ENCODE peak calls at places on chromosomes 16 and 17, in six cellular contexts. One of them, this sample, is unnamed.

GRCh38 chr17:62781826-62782225 is 26.3 kb downstream of the MARCHF10 start:
- DNase-seq in iPS-NIHi11: no peak
- DNase-seq in astrocyte of the spinal cord: no peak
- DNase-seq in activated effector memory CD4-positive, alpha-beta T cell treated with anti-CD3 and anti-CD28 coated beads, Interleukin-2, amount 50 U/mL, for 16 hours: no peak
- DNase-seq in activated CD4-positive, CD25-positive, alpha-beta regulatory T cell: no peak
- DNase-seq in activated naive CD4-positive, alpha-beta T cell treated with anti-CD3 and anti-CD28 coated beads for 36 hours: no peak
- DNase-seq in this sample: no peak

GRCh38 chr16:69283851-69284250 is 27.3 kb upstream of the VPS4A start:
- DNase-seq in iPS-NIHi11: no peak
- DNase-seq in activated naive CD4-positive, alpha-beta T cell treated with anti-CD3 and anti-CD28 coated beads for 36 hours: no peak
- DNase-seq in activated CD4-positive, CD25-positive, alpha-beta regulatory T cell: no peak
- DNase-seq in activated effector memory CD4-positive, alpha-beta T cell treated with anti-CD3 and anti-CD28 coated beads, Interleukin-2, amount 50 U/mL, for 16 hours: no peak
- DNase-seq in astrocyte of the spinal cord: no peak
- DNase-seq in this sample: no peak

GRCh38 chr16:27991876-27992275 is 71.6 kb downstream of the GSG1L start:
- DNase-seq in activated effector memory CD4-positive, alpha-beta T cell treated with anti-CD3 and anti-CD28 coated beads, Interleukin-2, amount 50 U/mL, for 16 hours: peak
- DNase-seq in iPS-NIHi11: no peak
- DNase-seq in astrocyte of the spinal cord: no peak
- DNase-seq in activated CD4-positive, CD25-positive, alpha-beta regulatory T cell: no peak
- DNase-seq in activated naive CD4-positive, alpha-beta T cell treated with anti-CD3 and anti-CD28 coated beads for 36 hours: no peak
- DNase-seq in this sample: no peak

GRCh38 chr16:84303023-84303422 is 8.3 kb downstream of the WFDC1 start:
- DNase-seq in activated effector memory CD4-positive, alpha-beta T cell treated with anti-CD3 and anti-CD28 coated beads, Interleukin-2, amount 50 U/mL, for 16 hours: no peak
- DNase-seq in astrocyte of the spinal cord: peak
- DNase-seq in activated CD4-positive, CD25-positive, alpha-beta regulatory T cell: no peak
- DNase-seq in activated naive CD4-positive, alpha-beta T cell treated with anti-CD3 and anti-CD28 coated beads for 36 hours: no peak
- DNase-seq in iPS-NIHi11: no peak
- DNase-seq in this sample: no peak

GRCh38 chr17:42279776-42280630 is 3.8 kb upstream of the STAT5B start:
- DNase-seq in activated CD4-positive, CD25-positive, alpha-beta regulatory T cell: no peak
- DNase-seq in iPS-NIHi11: no peak
- DNase-seq in activated effector memory CD4-positive, alpha-beta T cell treated with anti-CD3 and anti-CD28 coated beads, Interleukin-2, amount 50 U/mL, for 16 hours: peak
- DNase-seq in astrocyte of the spinal cord: no peak
- DNase-seq in activated naive CD4-positive, alpha-beta T cell treated with anti-CD3 and anti-CD28 coated beads for 36 hours: peak
- DNase-seq in this sample: no peak

GRCh38 chr17:74161501-74161850 is 42.0 kb upstream of the RPL38 start:
- DNase-seq in iPS-NIHi11: no peak
- DNase-seq in activated CD4-positive, CD25-positive, alpha-beta regulatory T cell: no peak
- DNase-seq in astrocyte of the spinal cord: no peak
- DNase-seq in activated effector memory CD4-positive, alpha-beta T cell treated with anti-CD3 and anti-CD28 coated beads, Interleukin-2, amount 50 U/mL, for 16 hours: no peak
- DNase-seq in activated naive CD4-positive, alpha-beta T cell treated with anti-CD3 and anti-CD28 coated beads for 36 hours: no peak
- DNase-seq in this sample: no peak

GRCh38 chr16:17965131-17965530 is 371.4 kb downstream of the NPIPA8 start:
- DNase-seq in activated naive CD4-positive, alpha-beta T cell treated with anti-CD3 and anti-CD28 coated beads for 36 hours: no peak
- DNase-seq in iPS-NIHi11: no peak
- DNase-seq in astrocyte of the spinal cord: no peak
- DNase-seq in activated CD4-positive, CD25-positive, alpha-beta regulatory T cell: no peak
- DNase-seq in activated effector memory CD4-positive, alpha-beta T cell treated with anti-CD3 and anti-CD28 coated beads, Interleukin-2, amount 50 U/mL, for 16 hours: no peak
- DNase-seq in this sample: no peak

GRCh38 chr17:9256944-9257629 is 235.8 kb downstream of the NTN1 start:
- DNase-seq in activated effector memory CD4-positive, alpha-beta T cell treated with anti-CD3 and anti-CD28 coated beads, Interleukin-2, amount 50 U/mL, for 16 hours: no peak
- DNase-seq in astrocyte of the spinal cord: peak
- DNase-seq in activated CD4-positive, CD25-positive, alpha-beta regulatory T cell: no peak
- DNase-seq in activated naive CD4-positive, alpha-beta T cell treated with anti-CD3 and anti-CD28 coated beads for 36 hours: no peak
- DNase-seq in iPS-NIHi11: no peak
- DNase-seq in this sample: no peak

GRCh38 chr16:11400076-11400475 is 54.8 kb downstream of the RMI2 start:
- DNase-seq in activated effector memory CD4-positive, alpha-beta T cell treated with anti-CD3 and anti-CD28 coated beads, Interleukin-2, amount 50 U/mL, for 16 hours: no peak
- DNase-seq in astrocyte of the spinal cord: no peak
- DNase-seq in iPS-NIHi11: no peak
- DNase-seq in activated naive CD4-positive, alpha-beta T cell treated with anti-CD3 and anti-CD28 coated beads for 36 hours: no peak
- DNase-seq in activated CD4-positive, CD25-positive, alpha-beta regulatory T cell: no peak
- DNase-seq in this sample: no peak

GRCh38 chr16:13835935-13836334 is 84.0 kb upstream of the ERCC4 start:
- DNase-seq in activated CD4-positive, CD25-positive, alpha-beta regulatory T cell: no peak
- DNase-seq in activated effector memory CD4-positive, alpha-beta T cell treated with anti-CD3 and anti-CD28 coated beads, Interleukin-2, amount 50 U/mL, for 16 hours: no peak
- DNase-seq in iPS-NIHi11: no peak
- DNase-seq in activated naive CD4-positive, alpha-beta T cell treated with anti-CD3 and anti-CD28 coated beads for 36 hours: no peak
- DNase-seq in astrocyte of the spinal cord: no peak
- DNase-seq in this sample: no peak

GRCh38 chr16:57284206-57284951 is at the start of gene PLLP:
- DNase-seq in iPS-NIHi11: peak
- DNase-seq in activated naive CD4-positive, alpha-beta T cell treated with anti-CD3 and anti-CD28 coated beads for 36 hours: peak
- DNase-seq in activated CD4-positive, CD25-positive, alpha-beta regulatory T cell: no peak
- DNase-seq in astrocyte of the spinal cord: no peak
- DNase-seq in activated effector memory CD4-positive, alpha-beta T cell treated with anti-CD3 and anti-CD28 coated beads, Interleukin-2, amount 50 U/mL, for 16 hours: peak
- DNase-seq in this sample: no peak

GRCh38 chr16:85612191-85612800 is 826 bp upstream of the GSE1 start:
- DNase-seq in activated CD4-positive, CD25-positive, alpha-beta regulatory T cell: no peak
- DNase-seq in astrocyte of the spinal cord: peak
- DNase-seq in activated naive CD4-positive, alpha-beta T cell treated with anti-CD3 and anti-CD28 coated beads for 36 hours: peak
- DNase-seq in iPS-NIHi11: peak
- DNase-seq in activated effector memory CD4-positive, alpha-beta T cell treated with anti-CD3 and anti-CD28 coated beads, Interleukin-2, amount 50 U/mL, for 16 hours: peak
- DNase-seq in this sample: peak

GRCh38 chr16:1154887-1155331 is 2.0 kb downstream of the CACNA1H start:
- DNase-seq in activated CD4-positive, CD25-positive, alpha-beta regulatory T cell: no peak
- DNase-seq in astrocyte of the spinal cord: no peak
- DNase-seq in iPS-NIHi11: no peak
- DNase-seq in activated naive CD4-positive, alpha-beta T cell treated with anti-CD3 and anti-CD28 coated beads for 36 hours: no peak
- DNase-seq in activated effector memory CD4-positive, alpha-beta T cell treated with anti-CD3 and anti-CD28 coated beads, Interleukin-2, amount 50 U/mL, for 16 hours: no peak
- DNase-seq in this sample: no peak

GRCh38 chr16:106623-107324 is 28.7 kb downstream of the MPG start:
- DNase-seq in activated naive CD4-positive, alpha-beta T cell treated with anti-CD3 and anti-CD28 coated beads for 36 hours: peak
- DNase-seq in activated CD4-positive, CD25-positive, alpha-beta regulatory T cell: peak
- DNase-seq in astrocyte of the spinal cord: peak
- DNase-seq in activated effector memory CD4-positive, alpha-beta T cell treated with anti-CD3 and anti-CD28 coated beads, Interleukin-2, amount 50 U/mL, for 16 hours: peak
- DNase-seq in iPS-NIHi11: peak
- DNase-seq in this sample: no peak

GRCh38 chr17:36641331-36641876 is 40.0 kb downstream of the MRM1 start:
- DNase-seq in activated effector memory CD4-positive, alpha-beta T cell treated with anti-CD3 and anti-CD28 coated beads, Interleukin-2, amount 50 U/mL, for 16 hours: no peak
- DNase-seq in iPS-NIHi11: peak
- DNase-seq in activated naive CD4-positive, alpha-beta T cell treated with anti-CD3 and anti-CD28 coated beads for 36 hours: no peak
- DNase-seq in astrocyte of the spinal cord: no peak
- DNase-seq in activated CD4-positive, CD25-positive, alpha-beta regulatory T cell: no peak
- DNase-seq in this sample: no peak

GRCh38 chr16:55661842-55662479 is 6.2 kb downstream of the SLC6A2 start:
- DNase-seq in astrocyte of the spinal cord: no peak
- DNase-seq in activated CD4-positive, CD25-positive, alpha-beta regulatory T cell: no peak
- DNase-seq in iPS-NIHi11: no peak
- DNase-seq in activated effector memory CD4-positive, alpha-beta T cell treated with anti-CD3 and anti-CD28 coated beads, Interleukin-2, amount 50 U/mL, for 16 hours: no peak
- DNase-seq in activated naive CD4-positive, alpha-beta T cell treated with anti-CD3 and anti-CD28 coated beads for 36 hours: no peak
- DNase-seq in this sample: peak

GRCh38 chr16:50267151-50267631 is 840 bp downstream of the ADCY7 start:
- DNase-seq in activated naive CD4-positive, alpha-beta T cell treated with anti-CD3 and anti-CD28 coated beads for 36 hours: no peak
- DNase-seq in activated effector memory CD4-positive, alpha-beta T cell treated with anti-CD3 and anti-CD28 coated beads, Interleukin-2, amount 50 U/mL, for 16 hours: peak
- DNase-seq in activated CD4-positive, CD25-positive, alpha-beta regulatory T cell: no peak
- DNase-seq in astrocyte of the spinal cord: no peak
- DNase-seq in iPS-NIHi11: no peak
- DNase-seq in this sample: peak

GRCh38 chr17:56936697-56937322 is 23.0 kb upstream of the TRIM25 start:
- DNase-seq in astrocyte of the spinal cord: no peak
- DNase-seq in iPS-NIHi11: no peak
- DNase-seq in activated naive CD4-positive, alpha-beta T cell treated with anti-CD3 and anti-CD28 coated beads for 36 hours: no peak
- DNase-seq in activated CD4-positive, CD25-positive, alpha-beta regulatory T cell: no peak
- DNase-seq in activated effector memory CD4-positive, alpha-beta T cell treated with anti-CD3 and anti-CD28 coated beads, Interleukin-2, amount 50 U/mL, for 16 hours: no peak
- DNase-seq in this sample: no peak

This sample was measured in RWPE2.